ENCODE peak calls at places on chromosomes 1 and 21, in six cellular contexts. One of them, this sample, is unnamed.

GRCh38 chr1:24409535-24409934 is 4.0 kb downstream of the STPG1 start:
- DNase-seq in sciatic nerve: no peak
- DNase-seq in Right ventricle myocardium superior: no peak
- DNase-seq in stimulated activated effector memory CD8-positive, alpha-beta T cell treated with anti-CD3 and anti-CD28 coated beads, Interleukin-12 subunit alpha, Interleukin-12 subunit beta, amount 100 ng/mL, for 72 hours: no peak
- DNase-seq in A172: peak
- DNase-seq in fibroblast of mammary gland: peak
- DNase-seq in this sample: peak

GRCh38 chr1:214604543-214604942 is 1.5 kb downstream of the CENPF start:
- DNase-seq in sciatic nerve: no peak
- DNase-seq in Right ventricle myocardium superior: no peak
- DNase-seq in stimulated activated effector memory CD8-positive, alpha-beta T cell treated with anti-CD3 and anti-CD28 coated beads, Interleukin-12 subunit alpha, Interleukin-12 subunit beta, amount 100 ng/mL, for 72 hours: no peak
- DNase-seq in A172: peak
- DNase-seq in fibroblast of mammary gland: peak
- DNase-seq in this sample: peak

GRCh38 chr1:234246638-234247116 is 126.6 kb upstream of the COA6 start:
- DNase-seq in sciatic nerve: no peak
- DNase-seq in Right ventricle myocardium superior: no peak
- DNase-seq in stimulated activated effector memory CD8-positive, alpha-beta T cell treated with anti-CD3 and anti-CD28 coated beads, Interleukin-12 subunit alpha, Interleukin-12 subunit beta, amount 100 ng/mL, for 72 hours: no peak
- DNase-seq in A172: no peak
- DNase-seq in fibroblast of mammary gland: no peak
- DNase-seq in this sample: no peak

GRCh38 chr1:206066479-206067171 is 13.7 kb downstream of the RHEX start:
- DNase-seq in sciatic nerve: no peak
- DNase-seq in Right ventricle myocardium superior: no peak
- DNase-seq in stimulated activated effector memory CD8-positive, alpha-beta T cell treated with anti-CD3 and anti-CD28 coated beads, Interleukin-12 subunit alpha, Interleukin-12 subunit beta, amount 100 ng/mL, for 72 hours: no peak
- DNase-seq in A172: no peak
- DNase-seq in fibroblast of mammary gland: no peak
- DNase-seq in this sample: no peak

GRCh38 chr1:109883248-109883955 is 27.2 kb upstream of the CSF1 start:
- DNase-seq in sciatic nerve: peak
- DNase-seq in Right ventricle myocardium superior: peak
- DNase-seq in stimulated activated effector memory CD8-positive, alpha-beta T cell treated with anti-CD3 and anti-CD28 coated beads, Interleukin-12 subunit alpha, Interleukin-12 subunit beta, amount 100 ng/mL, for 72 hours: no peak
- DNase-seq in A172: no peak
- DNase-seq in fibroblast of mammary gland: no peak
- DNase-seq in this sample: no peak

GRCh38 chr1:53295295-53295694 is 32.6 kb downstream of the LRP8 start:
- DNase-seq in sciatic nerve: no peak
- DNase-seq in Right ventricle myocardium superior: no peak
- DNase-seq in stimulated activated effector memory CD8-positive, alpha-beta T cell treated with anti-CD3 and anti-CD28 coated beads, Interleukin-12 subunit alpha, Interleukin-12 subunit beta, amount 100 ng/mL, for 72 hours: no peak
- DNase-seq in A172: no peak
- DNase-seq in fibroblast of mammary gland: no peak
- DNase-seq in this sample: no peak

GRCh38 chr1:214440219-214440965 is 111.0 kb downstream of the PTPN14 start:
- DNase-seq in sciatic nerve: no peak
- DNase-seq in Right ventricle myocardium superior: no peak
- DNase-seq in stimulated activated effector memory CD8-positive, alpha-beta T cell treated with anti-CD3 and anti-CD28 coated beads, Interleukin-12 subunit alpha, Interleukin-12 subunit beta, amount 100 ng/mL, for 72 hours: no peak
- DNase-seq in A172: no peak
- DNase-seq in fibroblast of mammary gland: no peak
- DNase-seq in this sample: no peak

GRCh38 chr1:13901597-13901996 is 201.6 kb downstream of the PRDM2 start:
- DNase-seq in sciatic nerve: no peak
- DNase-seq in Right ventricle myocardium superior: no peak
- DNase-seq in stimulated activated effector memory CD8-positive, alpha-beta T cell treated with anti-CD3 and anti-CD28 coated beads, Interleukin-12 subunit alpha, Interleukin-12 subunit beta, amount 100 ng/mL, for 72 hours: no peak
- DNase-seq in A172: no peak
- DNase-seq in fibroblast of mammary gland: no peak
- DNase-seq in this sample: no peak

GRCh38 chr1:155760751-155761475 is 72.0 kb downstream of the DAP3 start:
- DNase-seq in sciatic nerve: no peak
- DNase-seq in Right ventricle myocardium superior: no peak
- DNase-seq in stimulated activated effector memory CD8-positive, alpha-beta T cell treated with anti-CD3 and anti-CD28 coated beads, Interleukin-12 subunit alpha, Interleukin-12 subunit beta, amount 100 ng/mL, for 72 hours: no peak
- DNase-seq in A172: no peak
- DNase-seq in fibroblast of mammary gland: no peak
- DNase-seq in this sample: no peak

GRCh38 chr1:230163205-230163604 is 96.2 kb downstream of the GALNT2 start:
- DNase-seq in sciatic nerve: no peak
- DNase-seq in Right ventricle myocardium superior: peak
- DNase-seq in stimulated activated effector memory CD8-positive, alpha-beta T cell treated with anti-CD3 and anti-CD28 coated beads, Interleukin-12 subunit alpha, Interleukin-12 subunit beta, amount 100 ng/mL, for 72 hours: no peak
- DNase-seq in A172: no peak
- DNase-seq in fibroblast of mammary gland: peak
- DNase-seq in this sample: peak

GRCh38 chr1:56547977-56548376 is 31.4 kb downstream of the PLPP3 start:
- DNase-seq in sciatic nerve: no peak
- DNase-seq in Right ventricle myocardium superior: peak
- DNase-seq in stimulated activated effector memory CD8-positive, alpha-beta T cell treated with anti-CD3 and anti-CD28 coated beads, Interleukin-12 subunit alpha, Interleukin-12 subunit beta, amount 100 ng/mL, for 72 hours: no peak
- DNase-seq in A172: no peak
- DNase-seq in fibroblast of mammary gland: no peak
- DNase-seq in this sample: no peak

GRCh38 chr1:198167436-198167934 is 10.7 kb downstream of the NEK7 start:
- DNase-seq in sciatic nerve: no peak
- DNase-seq in Right ventricle myocardium superior: no peak
- DNase-seq in stimulated activated effector memory CD8-positive, alpha-beta T cell treated with anti-CD3 and anti-CD28 coated beads, Interleukin-12 subunit alpha, Interleukin-12 subunit beta, amount 100 ng/mL, for 72 hours: no peak
- DNase-seq in A172: peak
- DNase-seq in fibroblast of mammary gland: peak
- DNase-seq in this sample: peak

GRCh38 chr21:44532712-44533111 is 7.3 kb downstream of the KRTAP10-1 start:
- DNase-seq in sciatic nerve: peak
- DNase-seq in Right ventricle myocardium superior: no peak
- DNase-seq in stimulated activated effector memory CD8-positive, alpha-beta T cell treated with anti-CD3 and anti-CD28 coated beads, Interleukin-12 subunit alpha, Interleukin-12 subunit beta, amount 100 ng/mL, for 72 hours: no peak
- DNase-seq in A172: no peak
- DNase-seq in fibroblast of mammary gland: no peak
- DNase-seq in this sample: no peak

GRCh38 chr21:44453120-44453519 is 2.2 kb upstream of the LRRC3 start:
- DNase-seq in sciatic nerve: no peak
- DNase-seq in Right ventricle myocardium superior: no peak
- DNase-seq in stimulated activated effector memory CD8-positive, alpha-beta T cell treated with anti-CD3 and anti-CD28 coated beads, Interleukin-12 subunit alpha, Interleukin-12 subunit beta, amount 100 ng/mL, for 72 hours: no peak
- DNase-seq in A172: no peak
- DNase-seq in fibroblast of mammary gland: no peak
- DNase-seq in this sample: no peak

GRCh38 chr1:77048615-77049005 is 170.6 kb downstream of the PIGK start:
- DNase-seq in sciatic nerve: no peak
- DNase-seq in Right ventricle myocardium superior: no peak
- DNase-seq in stimulated activated effector memory CD8-positive, alpha-beta T cell treated with anti-CD3 and anti-CD28 coated beads, Interleukin-12 subunit alpha, Interleukin-12 subunit beta, amount 100 ng/mL, for 72 hours: no peak
- DNase-seq in A172: no peak
- DNase-seq in fibroblast of mammary gland: no peak
- DNase-seq in this sample: no peak

GRCh38 chr21:43269461-43269860 is 100.7 kb downstream of the CRYAA start:
- DNase-seq in sciatic nerve: no peak
- DNase-seq in Right ventricle myocardium superior: peak
- DNase-seq in stimulated activated effector memory CD8-positive, alpha-beta T cell treated with anti-CD3 and anti-CD28 coated beads, Interleukin-12 subunit alpha, Interleukin-12 subunit beta, amount 100 ng/mL, for 72 hours: no peak
- DNase-seq in A172: no peak
- DNase-seq in fibroblast of mammary gland: no peak
- DNase-seq in this sample: no peak

GRCh38 chr21:37927711-37928110 is 11.5 kb upstream of the KCNJ6 start:
- DNase-seq in sciatic nerve: no peak
- DNase-seq in Right ventricle myocardium superior: no peak
- DNase-seq in stimulated activated effector memory CD8-positive, alpha-beta T cell treated with anti-CD3 and anti-CD28 coated beads, Interleukin-12 subunit alpha, Interleukin-12 subunit beta, amount 100 ng/mL, for 72 hours: no peak
- DNase-seq in A172: no peak
- DNase-seq in fibroblast of mammary gland: no peak
- DNase-seq in this sample: no peak

GRCh38 chr1:112508242-112509004 is at the start of gene WNT2B:
- DNase-seq in sciatic nerve: no peak
- DNase-seq in Right ventricle myocardium superior: peak
- DNase-seq in stimulated activated effector memory CD8-positive, alpha-beta T cell treated with anti-CD3 and anti-CD28 coated beads, Interleukin-12 subunit alpha, Interleukin-12 subunit beta, amount 100 ng/mL, for 72 hours: peak
- DNase-seq in A172: no peak
- DNase-seq in fibroblast of mammary gland: no peak
- DNase-seq in this sample: no peak

GRCh38 chr1:13812456-13813397 is 112.7 kb downstream of the PRDM2 start:
- DNase-seq in sciatic nerve: peak
- DNase-seq in Right ventricle myocardium superior: no peak
- DNase-seq in stimulated activated effector memory CD8-positive, alpha-beta T cell treated with anti-CD3 and anti-CD28 coated beads, Interleukin-12 subunit alpha, Interleukin-12 subunit beta, amount 100 ng/mL, for 72 hours: no peak
- DNase-seq in A172: no peak
- DNase-seq in fibroblast of mammary gland: peak
- DNase-seq in this sample: no peak

GRCh38 chr1:163347106-163347505 is 25.4 kb downstream of the NUF2 start:
- DNase-seq in sciatic nerve: no peak
- DNase-seq in Right ventricle myocardium superior: no peak
- DNase-seq in stimulated activated effector memory CD8-positive, alpha-beta T cell treated with anti-CD3 and anti-CD28 coated beads, Interleukin-12 subunit alpha, Interleukin-12 subunit beta, amount 100 ng/mL, for 72 hours: no peak
- DNase-seq in A172: no peak
- DNase-seq in fibroblast of mammary gland: no peak
- DNase-seq in this sample: no peak

GRCh38 chr1:152036316-152037216 is at the start of gene S100A11:
- DNase-seq in sciatic nerve: peak
- DNase-seq in Right ventricle myocardium superior: peak
- DNase-seq in stimulated activated effector memory CD8-positive, alpha-beta T cell treated with anti-CD3 and anti-CD28 coated beads, Interleukin-12 subunit alpha, Interleukin-12 subunit beta, amount 100 ng/mL, for 72 hours: peak
- DNase-seq in A172: peak
- DNase-seq in fibroblast of mammary gland: peak
- DNase-seq in this sample: peak

GRCh38 chr1:23525558-23526174 is 5.4 kb downstream of the E2F2 start:
- DNase-seq in sciatic nerve: no peak
- DNase-seq in Right ventricle myocardium superior: no peak
- DNase-seq in stimulated activated effector memory CD8-positive, alpha-beta T cell treated with anti-CD3 and anti-CD28 coated beads, Interleukin-12 subunit alpha, Interleukin-12 subunit beta, amount 100 ng/mL, for 72 hours: no peak
- DNase-seq in A172: no peak
- DNase-seq in fibroblast of mammary gland: no peak
- DNase-seq in this sample: no peak

GRCh38 chr1:181482521-181483083 is 715 bp upstream of the CACNA1E start:
- DNase-seq in sciatic nerve: no peak
- DNase-seq in Right ventricle myocardium superior: peak
- DNase-seq in stimulated activated effector memory CD8-positive, alpha-beta T cell treated with anti-CD3 and anti-CD28 coated beads, Interleukin-12 subunit alpha, Interleukin-12 subunit beta, amount 100 ng/mL, for 72 hours: no peak
- DNase-seq in A172: no peak
- DNase-seq in fibroblast of mammary gland: peak
- DNase-seq in this sample: peak

GRCh38 chr1:164707868-164708331 is 148.9 kb downstream of the PBX1 start:
- DNase-seq in sciatic nerve: no peak
- DNase-seq in Right ventricle myocardium superior: peak
- DNase-seq in stimulated activated effector memory CD8-positive, alpha-beta T cell treated with anti-CD3 and anti-CD28 coated beads, Interleukin-12 subunit alpha, Interleukin-12 subunit beta, amount 100 ng/mL, for 72 hours: no peak
- DNase-seq in A172: peak
- DNase-seq in fibroblast of mammary gland: peak
- DNase-seq in this sample: peak

GRCh38 chr21:15625363-15625762 is 104.4 kb upstream of the USP25 start:
- DNase-seq in sciatic nerve: no peak
- DNase-seq in Right ventricle myocardium superior: no peak
- DNase-seq in stimulated activated effector memory CD8-positive, alpha-beta T cell treated with anti-CD3 and anti-CD28 coated beads, Interleukin-12 subunit alpha, Interleukin-12 subunit beta, amount 100 ng/mL, for 72 hours: no peak
- DNase-seq in A172: no peak
- DNase-seq in fibroblast of mammary gland: no peak
- DNase-seq in this sample: no peak

GRCh38 chr1:220564216-220564615 is 36.3 kb downstream of the MARK1 start:
- DNase-seq in sciatic nerve: no peak
- DNase-seq in Right ventricle myocardium superior: no peak
- DNase-seq in stimulated activated effector memory CD8-positive, alpha-beta T cell treated with anti-CD3 and anti-CD28 coated beads, Interleukin-12 subunit alpha, Interleukin-12 subunit beta, amount 100 ng/mL, for 72 hours: no peak
- DNase-seq in A172: no peak
- DNase-seq in fibroblast of mammary gland: peak
- DNase-seq in this sample: no peak

GRCh38 chr1:158087320-158087927 is 93.3 kb upstream of the CD1D start:
- DNase-seq in sciatic nerve: peak
- DNase-seq in Right ventricle myocardium superior: peak
- DNase-seq in stimulated activated effector memory CD8-positive, alpha-beta T cell treated with anti-CD3 and anti-CD28 coated beads, Interleukin-12 subunit alpha, Interleukin-12 subunit beta, amount 100 ng/mL, for 72 hours: peak
- DNase-seq in A172: peak
- DNase-seq in fibroblast of mammary gland: peak
- DNase-seq in this sample: peak

GRCh38 chr1:58997637-58998036 is 213.8 kb upstream of the JUN start:
- DNase-seq in sciatic nerve: no peak
- DNase-seq in Right ventricle myocardium superior: no peak
- DNase-seq in stimulated activated effector memory CD8-positive, alpha-beta T cell treated with anti-CD3 and anti-CD28 coated beads, Interleukin-12 subunit alpha, Interleukin-12 subunit beta, amount 100 ng/mL, for 72 hours: no peak
- DNase-seq in A172: no peak
- DNase-seq in fibroblast of mammary gland: peak
- DNase-seq in this sample: no peak

GRCh38 chr1:212430955-212431394 is 1.7 kb upstream of the NENF start:
- DNase-seq in sciatic nerve: no peak
- DNase-seq in Right ventricle myocardium superior: no peak
- DNase-seq in stimulated activated effector memory CD8-positive, alpha-beta T cell treated with anti-CD3 and anti-CD28 coated beads, Interleukin-12 subunit alpha, Interleukin-12 subunit beta, amount 100 ng/mL, for 72 hours: no peak
- DNase-seq in A172: no peak
- DNase-seq in fibroblast of mammary gland: no peak
- DNase-seq in this sample: peak

GRCh38 chr1:234631721-234632125 is 21.7 kb upstream of the IRF2BP2 start:
- DNase-seq in sciatic nerve: no peak
- DNase-seq in Right ventricle myocardium superior: no peak
- DNase-seq in stimulated activated effector memory CD8-positive, alpha-beta T cell treated with anti-CD3 and anti-CD28 coated beads, Interleukin-12 subunit alpha, Interleukin-12 subunit beta, amount 100 ng/mL, for 72 hours: no peak
- DNase-seq in A172: peak
- DNase-seq in fibroblast of mammary gland: peak
- DNase-seq in this sample: peak

GRCh38 chr1:228009116-228009827 is 2.5 kb downstream of the WNT3A start:
- DNase-seq in sciatic nerve: peak
- DNase-seq in Right ventricle myocardium superior: no peak
- DNase-seq in stimulated activated effector memory CD8-positive, alpha-beta T cell treated with anti-CD3 and anti-CD28 coated beads, Interleukin-12 subunit alpha, Interleukin-12 subunit beta, amount 100 ng/mL, for 72 hours: no peak
- DNase-seq in A172: no peak
- DNase-seq in fibroblast of mammary gland: no peak
- DNase-seq in this sample: no peak

GRCh38 chr1:59685666-59686065 is 129.1 kb upstream of the HOOK1 start:
- DNase-seq in sciatic nerve: no peak
- DNase-seq in Right ventricle myocardium superior: no peak
- DNase-seq in stimulated activated effector memory CD8-positive, alpha-beta T cell treated with anti-CD3 and anti-CD28 coated beads, Interleukin-12 subunit alpha, Interleukin-12 subunit beta, amount 100 ng/mL, for 72 hours: no peak
- DNase-seq in A172: no peak
- DNase-seq in fibroblast of mammary gland: no peak
- DNase-seq in this sample: no peak

GRCh38 chr1:231334952-231335351 is 2.7 kb downstream of the EXOC8 start:
- DNase-seq in sciatic nerve: no peak
- DNase-seq in Right ventricle myocardium superior: no peak
- DNase-seq in stimulated activated effector memory CD8-positive, alpha-beta T cell treated with anti-CD3 and anti-CD28 coated beads, Interleukin-12 subunit alpha, Interleukin-12 subunit beta, amount 100 ng/mL, for 72 hours: no peak
- DNase-seq in A172: no peak
- DNase-seq in fibroblast of mammary gland: no peak
- DNase-seq in this sample: no peak

GRCh38 chr1:17635811-17636210 is 96.3 kb downstream of the ARHGEF10L start:
- DNase-seq in sciatic nerve: no peak
- DNase-seq in Right ventricle myocardium superior: peak
- DNase-seq in stimulated activated effector memory CD8-positive, alpha-beta T cell treated with anti-CD3 and anti-CD28 coated beads, Interleukin-12 subunit alpha, Interleukin-12 subunit beta, amount 100 ng/mL, for 72 hours: no peak
- DNase-seq in A172: no peak
- DNase-seq in fibroblast of mammary gland: no peak
- DNase-seq in this sample: no peak

GRCh38 chr1:101003012-101003650 is 22.5 kb downstream of the DPH5 start:
- DNase-seq in sciatic nerve: no peak
- DNase-seq in Right ventricle myocardium superior: no peak
- DNase-seq in stimulated activated effector memory CD8-positive, alpha-beta T cell treated with anti-CD3 and anti-CD28 coated beads, Interleukin-12 subunit alpha, Interleukin-12 subunit beta, amount 100 ng/mL, for 72 hours: no peak
- DNase-seq in A172: no peak
- DNase-seq in fibroblast of mammary gland: peak
- DNase-seq in this sample: no peak

This sample was measured in IMR-90.